ENCODE peak calls at places on chromosomes 2 and 18, in five cellular contexts. W is cardiac muscle cell; X is T-helper 17 cell; M is stimulated activated CD4-positive, alpha-beta T cell treated with anti-CD3 and anti-CD28 coated beads, Interleukin-2, amount 100 ng/mL, for 4 hours; P is NCI-H1436 treated with DMSO at 0.1 percent for 48 hours. N is an unnamed sample.

GRCh38 chr2:240800241-240800640 is 19.8 kb downstream of the KIF1A start:
- DNase-seq in X (no peak), M (no peak), W (peak; percentile 92), P (no peak), N (peak; percentile 33)

GRCh38 chr2:503288-503999 is 173.8 kb downstream of the TMEM18 start:
- DNase-seq in M (no peak), X (no peak), W (no peak), P (no peak), N (no peak)

GRCh38 chr2:163264376-163264775 is 425.8 kb upstream of the KCNH7 start:
- DNase-seq in W (peak; percentile 70), X (no peak), M (no peak), P (no peak), N (no peak)

GRCh38 chr18:23259701-23260661 is 124.7 kb downstream of the CABLES1 start:
- DNase-seq in W (peak; percentile 93), X (no peak), P (no peak), M (no peak), N (peak; percentile 63)

GRCh38 chr2:58131191-58132011 is 84.8 kb downstream of the VRK2 start:
- DNase-seq in W (peak; percentile 82), M (no peak), X (no peak), P (no peak), N (no peak)

GRCh38 chr2:74931940-74932339 is 26.5 kb upstream of the POLE4 start:
- DNase-seq in X (no peak), P (no peak), W (no peak), M (no peak), N (no peak)

GRCh38 chr18:72460210-72460680 is 83.9 kb downstream of the CBLN2 start:
- DNase-seq in P (no peak), W (peak; percentile 61), X (no peak), M (no peak), N (no peak)

GRCh38 chr2:126890962-126891450 is 7.7 kb upstream of the TEX51 start:
- DNase-seq in P (no peak), W (no peak), M (no peak), X (no peak), N (no peak)

GRCh38 chr2:138632066-138632465 is 130.5 kb downstream of the SPOPL start:
- DNase-seq in W (peak; percentile 45), P (no peak), X (no peak), M (no peak), N (no peak)

GRCh38 chr2:184927040-184927439 is 328.7 kb downstream of the ZNF804A start:
- DNase-seq in M (no peak), X (no peak), W (no peak), P (no peak), N (no peak)

GRCh38 chr2:207201416-207201815 is 35.7 kb upstream of the KLF7 start:
- DNase-seq in W (no peak), P (no peak), X (no peak), M (no peak), N (no peak)

GRCh38 chr18:11955299-11956029 is 25.8 kb upstream of the IMPA2 start:
- DNase-seq in P (no peak), W (peak; percentile 94), X (no peak), M (no peak), N (no peak)

GRCh38 chr2:64008434-64009009 is 10.7 kb downstream of the VPS54 start:
- DNase-seq in M (no peak), P (no peak), W (no peak), X (no peak), N (no peak)

GRCh38 chr2:118721817-118722551 is 125.5 kb downstream of the EN1 start:
- DNase-seq in M (no peak), X (no peak), P (no peak), W (peak; percentile 51), N (no peak)

GRCh38 chr18:57737661-57738060 is 65.5 kb downstream of the ATP8B1 start:
- DNase-seq in W (peak; percentile 98), X (no peak), M (no peak), P (no peak), N (peak; percentile 89)

GRCh38 chr2:28068098-28068497 is 177.6 kb downstream of the BABAM2 start:
- DNase-seq in P (no peak), M (no peak), W (no peak), X (no peak), N (no peak)

GRCh38 chr18:21296045-21296444 is 54.0 kb downstream of the GREB1L start:
- DNase-seq in X (no peak), P (no peak), M (no peak), W (no peak), N (no peak)

GRCh38 chr2:60414731-60415130 is 138.7 kb downstream of the BCL11A start:
- DNase-seq in X (no peak), M (no peak), W (peak; percentile 64), P (no peak), N (no peak)

GRCh38 chr2:82476094-82476493 is 1983.0 kb downstream of the SUCLG1 start:
- DNase-seq in W (no peak), X (no peak), M (no peak), P (no peak), N (no peak)

GRCh38 chr2:52862801-52863200 is 904.8 kb upstream of the CHAC2 start:
- DNase-seq in P (no peak), W (no peak), M (no peak), X (no peak), N (no peak)

GRCh38 chr2:204505946-204506345 is 39.3 kb upstream of the PARD3B start:
- DNase-seq in W (peak; percentile 62), M (no peak), X (no peak), P (no peak), N (no peak)

GRCh38 chr18:66792466-66792865 is 188.6 kb upstream of the CDH19 start:
- DNase-seq in M (no peak), P (no peak), W (peak; percentile 25), X (no peak), N (no peak)

GRCh38 chr2:119425620-119426395 is 5.8 kb upstream of the TMEM37 start:
- DNase-seq in W (peak; percentile 41), M (no peak), X (no peak), P (no peak), N (no peak)

GRCh38 chr2:161245671-161246070 is 62.6 kb upstream of the PSMD14 start:
- DNase-seq in W (no peak), P (no peak), X (no peak), M (no peak), N (no peak)

GRCh38 chr2:157468931-157469708 is 25.2 kb upstream of the CYTIP start:
- DNase-seq in W (peak; percentile 38), P (no peak), X (no peak), M (no peak), N (peak; percentile 82)

GRCh38 chr18:12296087-12296403 is 12.0 kb upstream of the TUBB6 start:
- DNase-seq in X (no peak), M (no peak), P (no peak), W (no peak), N (no peak)

GRCh38 chr2:167380555-167380954 is 492.3 kb downstream of the XIRP2 start:
- DNase-seq in W (no peak), P (no peak), M (no peak), X (no peak), N (no peak)

N was measured in CD14-positive monocyte.